ENCODE peak calls at places on chromosome 16, in seven cellular contexts. One of them, this sample, is unnamed.

GRCh38 chr16:87945351-87946042 is 5.7 kb upstream of the BANP start:
- DNase-seq in Caco-2: peak; percentile 100
- DNase-seq in HFFc6: no peak
- DNase-seq in thoracic aorta: no peak
- DNase-seq in C1 segment of cervical spinal cord: peak; percentile 23
- DNase-seq in glutamatergic neuron: peak; percentile 56
- DNase-seq in mesothelial cell of epicardium: peak; percentile 76
- DNase-seq in this sample: no peak

GRCh38 chr16:13083687-13084086 is 182.3 kb downstream of the SHISA9 start:
- DNase-seq in C1 segment of cervical spinal cord: no peak
- DNase-seq in thoracic aorta: no peak
- DNase-seq in glutamatergic neuron: no peak
- DNase-seq in mesothelial cell of epicardium: no peak
- DNase-seq in Caco-2: no peak
- DNase-seq in HFFc6: no peak
- DNase-seq in this sample: no peak

GRCh38 chr16:2486645-2487516 is 12.0 kb downstream of the TBC1D24 start:
- DNase-seq in C1 segment of cervical spinal cord: peak; percentile 15
- DNase-seq in thoracic aorta: no peak
- DNase-seq in glutamatergic neuron: peak; percentile 21
- DNase-seq in mesothelial cell of epicardium: no peak
- DNase-seq in HFFc6: peak; percentile 22
- DNase-seq in Caco-2: no peak
- DNase-seq in this sample: peak; percentile 77

GRCh38 chr16:54816471-54816870 is 114.2 kb upstream of the IRX5 start:
- DNase-seq in glutamatergic neuron: no peak
- DNase-seq in mesothelial cell of epicardium: no peak
- DNase-seq in C1 segment of cervical spinal cord: no peak
- DNase-seq in HFFc6: no peak
- DNase-seq in Caco-2: no peak
- DNase-seq in thoracic aorta: no peak
- DNase-seq in this sample: no peak

GRCh38 chr16:88686062-88686438 is 257 bp downstream of the SNAI3 start:
- DNase-seq in mesothelial cell of epicardium: no peak
- DNase-seq in glutamatergic neuron: no peak
- DNase-seq in HFFc6: no peak
- DNase-seq in C1 segment of cervical spinal cord: no peak
- DNase-seq in Caco-2: peak; percentile 79
- DNase-seq in thoracic aorta: no peak
- DNase-seq in this sample: peak; percentile 45

GRCh38 chr16:50338371-50339231 is 30.2 kb downstream of the BRD7 start:
- DNase-seq in HFFc6: no peak
- DNase-seq in mesothelial cell of epicardium: no peak
- DNase-seq in glutamatergic neuron: no peak
- DNase-seq in Caco-2: no peak
- DNase-seq in thoracic aorta: no peak
- DNase-seq in C1 segment of cervical spinal cord: no peak
- DNase-seq in this sample: no peak

GRCh38 chr16:68936729-68937631 is 93.6 kb downstream of the TANGO6 start:
- DNase-seq in thoracic aorta: no peak
- DNase-seq in C1 segment of cervical spinal cord: no peak
- DNase-seq in glutamatergic neuron: no peak
- DNase-seq in Caco-2: no peak
- DNase-seq in mesothelial cell of epicardium: no peak
- DNase-seq in HFFc6: peak; percentile 42
- DNase-seq in this sample: no peak

GRCh38 chr16:82105107-82105506 is 64.9 kb downstream of the MPHOSPH6 start:
- DNase-seq in HFFc6: no peak
- DNase-seq in thoracic aorta: no peak
- DNase-seq in C1 segment of cervical spinal cord: no peak
- DNase-seq in Caco-2: no peak
- DNase-seq in mesothelial cell of epicardium: no peak
- DNase-seq in glutamatergic neuron: no peak
- DNase-seq in this sample: no peak

This sample was measured in activated naive CD8-positive, alpha-beta T cell treated with anti-CD3 and anti-CD28 coated beads, Interleukin-2, amount 50 U/mL, for 24 hours.